ENCODE peak calls at places on chromosome 21, in six cellular contexts. One of them, this sample, is unnamed.

GRCh38 chr21:25887646-25888321 is 153.0 kb downstream of the GABPA start:
- DNase-seq in AG09309: no peak
- DNase-seq in AG09319: no peak
- DNase-seq in spleen: no peak
- DNase-seq in heart left ventricle: no peak
- DNase-seq in activated gamma-delta T cell treated with Interleukin-2 at 50 U/mL for 16 hours: no peak
- DNase-seq in this sample: peak; percentile 91

GRCh38 chr21:27555996-27556395 is 589.1 kb upstream of the ADAMTS5 start:
- DNase-seq in AG09309: no peak
- DNase-seq in AG09319: no peak
- DNase-seq in spleen: no peak
- DNase-seq in heart left ventricle: no peak
- DNase-seq in activated gamma-delta T cell treated with Interleukin-2 at 50 U/mL for 16 hours: no peak
- DNase-seq in this sample: no peak

GRCh38 chr21:39007532-39007931 is 175.7 kb downstream of the PSMG1 start:
- DNase-seq in AG09309: no peak
- DNase-seq in AG09319: no peak
- DNase-seq in spleen: no peak
- DNase-seq in heart left ventricle: no peak
- DNase-seq in activated gamma-delta T cell treated with Interleukin-2 at 50 U/mL for 16 hours: no peak
- DNase-seq in this sample: no peak

GRCh38 chr21:35072960-35073359 is 23.9 kb upstream of the RUNX1 start:
- DNase-seq in AG09309: no peak
- DNase-seq in AG09319: peak; percentile 96
- DNase-seq in spleen: no peak
- DNase-seq in heart left ventricle: peak; percentile 48
- DNase-seq in activated gamma-delta T cell treated with Interleukin-2 at 50 U/mL for 16 hours: no peak
- DNase-seq in this sample: no peak

GRCh38 chr21:26550357-26550756 is 22.7 kb downstream of the CYYR1 start:
- DNase-seq in AG09309: no peak
- DNase-seq in AG09319: no peak
- DNase-seq in spleen: no peak
- DNase-seq in heart left ventricle: no peak
- DNase-seq in activated gamma-delta T cell treated with Interleukin-2 at 50 U/mL for 16 hours: no peak
- DNase-seq in this sample: peak; percentile 33

GRCh38 chr21:42340187-42340586 is 10.6 kb downstream of the TFF2 start:
- DNase-seq in AG09309: no peak
- DNase-seq in AG09319: no peak
- DNase-seq in spleen: peak; percentile 20
- DNase-seq in heart left ventricle: no peak
- DNase-seq in activated gamma-delta T cell treated with Interleukin-2 at 50 U/mL for 16 hours: no peak
- DNase-seq in this sample: no peak

GRCh38 chr21:38769253-38769780 is 36.4 kb upstream of the ETS2 start:
- DNase-seq in AG09309: no peak
- DNase-seq in AG09319: no peak
- DNase-seq in spleen: no peak
- DNase-seq in heart left ventricle: no peak
- DNase-seq in activated gamma-delta T cell treated with Interleukin-2 at 50 U/mL for 16 hours: no peak
- DNase-seq in this sample: peak; percentile 11

GRCh38 chr21:36761685-36762084 is 62.8 kb downstream of the SIM2 start:
- DNase-seq in AG09309: no peak
- DNase-seq in AG09319: no peak
- DNase-seq in spleen: no peak
- DNase-seq in heart left ventricle: no peak
- DNase-seq in activated gamma-delta T cell treated with Interleukin-2 at 50 U/mL for 16 hours: no peak
- DNase-seq in this sample: no peak

GRCh38 chr21:35925497-35925896 is 134.8 kb downstream of the SETD4 start:
- DNase-seq in AG09309: no peak
- DNase-seq in AG09319: no peak
- DNase-seq in spleen: no peak
- DNase-seq in heart left ventricle: no peak
- DNase-seq in activated gamma-delta T cell treated with Interleukin-2 at 50 U/mL for 16 hours: no peak
- DNase-seq in this sample: peak; percentile 59

GRCh38 chr21:37430184-37430821 is 63.7 kb downstream of the DYRK1A start:
- DNase-seq in AG09309: no peak
- DNase-seq in AG09319: no peak
- DNase-seq in spleen: no peak
- DNase-seq in heart left ventricle: no peak
- DNase-seq in activated gamma-delta T cell treated with Interleukin-2 at 50 U/mL for 16 hours: no peak
- DNase-seq in this sample: no peak

GRCh38 chr21:39137248-39138186 is 45.7 kb downstream of the PSMG1 start:
- DNase-seq in AG09309: peak; percentile 18
- DNase-seq in AG09319: no peak
- DNase-seq in spleen: no peak
- DNase-seq in heart left ventricle: no peak
- DNase-seq in activated gamma-delta T cell treated with Interleukin-2 at 50 U/mL for 16 hours: no peak
- DNase-seq in this sample: no peak

GRCh38 chr21:33380483-33380998 is 22.7 kb upstream of the IFNGR2 start:
- DNase-seq in AG09309: peak; percentile 89
- DNase-seq in AG09319: peak; percentile 86
- DNase-seq in spleen: peak; percentile 97
- DNase-seq in heart left ventricle: peak; percentile 94
- DNase-seq in activated gamma-delta T cell treated with Interleukin-2 at 50 U/mL for 16 hours: peak; percentile 76
- DNase-seq in this sample: peak; percentile 94

GRCh38 chr21:39867198-39867650 is at the start of gene PCP4:
- DNase-seq in AG09309: no peak
- DNase-seq in AG09319: no peak
- DNase-seq in spleen: no peak
- DNase-seq in heart left ventricle: peak; percentile 29
- DNase-seq in activated gamma-delta T cell treated with Interleukin-2 at 50 U/mL for 16 hours: no peak
- DNase-seq in this sample: peak; percentile 57

GRCh38 chr21:31873275-31873695 is 465 bp downstream of the HUNK start:
- DNase-seq in AG09309: no peak
- DNase-seq in AG09319: no peak
- DNase-seq in spleen: peak; percentile 70
- DNase-seq in heart left ventricle: no peak
- DNase-seq in activated gamma-delta T cell treated with Interleukin-2 at 50 U/mL for 16 hours: no peak
- DNase-seq in this sample: no peak